ENCODE peak calls at places on chromosomes 4 and X, in nine cellular contexts. One of them, this sample, is unnamed.

GRCh38 chr4:53656421-53656981 is 65.2 kb upstream of the LNX1 start:
- DNase-seq in OCI-LY7: no peak
- DNase-seq in PC-3: peak; percentile 19
- DNase-seq in neural progenitor cell: no peak
- DNase-seq in hepatocyte: no peak
- DNase-seq in MM.1S: no peak
- DNase-seq in GM23338: no peak
- DNase-seq in HCT116: no peak
- DNase-seq in SK-N-SH: no peak
- DNase-seq in this sample: peak; percentile 86

GRCh38 chr4:40086421-40086820 is 29.8 kb downstream of the N4BP2 start:
- DNase-seq in OCI-LY7: no peak
- DNase-seq in PC-3: no peak
- DNase-seq in neural progenitor cell: no peak
- DNase-seq in hepatocyte: no peak
- DNase-seq in MM.1S: no peak
- DNase-seq in GM23338: no peak
- DNase-seq in HCT116: no peak
- DNase-seq in SK-N-SH: no peak
- DNase-seq in this sample: no peak

GRCh38 chr4:122576261-122577188 is 44.3 kb downstream of the IL21 start:
- DNase-seq in OCI-LY7: peak; percentile 35
- DNase-seq in PC-3: peak; percentile 64
- DNase-seq in neural progenitor cell: peak; percentile 45
- DNase-seq in hepatocyte: peak; percentile 59
- DNase-seq in MM.1S: peak; percentile 65
- DNase-seq in GM23338: peak; percentile 75
- DNase-seq in HCT116: peak; percentile 36
- DNase-seq in SK-N-SH: peak; percentile 16
- DNase-seq in this sample: peak; percentile 71

GRCh38 chrX:137051978-137052640 is 18.3 kb upstream of the GPR101 start:
- DNase-seq in OCI-LY7: peak; percentile 71
- DNase-seq in PC-3: peak; percentile 68
- DNase-seq in neural progenitor cell: peak; percentile 77
- DNase-seq in hepatocyte: peak; percentile 70
- DNase-seq in MM.1S: peak; percentile 82
- DNase-seq in GM23338: peak; percentile 70
- DNase-seq in HCT116: peak; percentile 12
- DNase-seq in SK-N-SH: peak; percentile 88
- DNase-seq in this sample: peak; percentile 55

GRCh38 chr4:4859010-4859798 is at the start of gene MSX1:
- DNase-seq in OCI-LY7: peak; percentile 5
- DNase-seq in PC-3: peak; percentile 75
- DNase-seq in neural progenitor cell: peak; percentile 96
- DNase-seq in hepatocyte: peak; percentile 94
- DNase-seq in MM.1S: peak; percentile 89
- DNase-seq in GM23338: peak; percentile 95
- DNase-seq in HCT116: peak; percentile 60
- DNase-seq in SK-N-SH: peak; percentile 91
- DNase-seq in this sample: peak; percentile 96

GRCh38 chr4:785332-786073 is 40.4 kb downstream of the CPLX1 start:
- DNase-seq in OCI-LY7: no peak
- DNase-seq in PC-3: no peak
- DNase-seq in neural progenitor cell: peak; percentile 44
- DNase-seq in hepatocyte: no peak
- DNase-seq in MM.1S: no peak
- DNase-seq in GM23338: peak; percentile 90
- DNase-seq in HCT116: no peak
- DNase-seq in SK-N-SH: no peak
- DNase-seq in this sample: peak; percentile 31

GRCh38 chrX:35919536-35920309 is at the start of gene CFAP47:
- DNase-seq in OCI-LY7: no peak
- DNase-seq in PC-3: peak; percentile 4
- DNase-seq in neural progenitor cell: peak; percentile 86
- DNase-seq in hepatocyte: peak; percentile 73
- DNase-seq in MM.1S: peak; percentile 79
- DNase-seq in GM23338: peak; percentile 78
- DNase-seq in HCT116: no peak
- DNase-seq in SK-N-SH: peak; percentile 25
- DNase-seq in this sample: no peak

GRCh38 chr4:76989391-76990061 is 40.0 kb downstream of the SEPTIN11 start:
- DNase-seq in OCI-LY7: no peak
- DNase-seq in PC-3: no peak
- DNase-seq in neural progenitor cell: no peak
- DNase-seq in hepatocyte: no peak
- DNase-seq in MM.1S: no peak
- DNase-seq in GM23338: no peak
- DNase-seq in HCT116: no peak
- DNase-seq in SK-N-SH: no peak
- DNase-seq in this sample: no peak

GRCh38 chrX:110081320-110081719 is 78.4 kb downstream of the TMEM164 start:
- DNase-seq in OCI-LY7: no peak
- DNase-seq in PC-3: no peak
- DNase-seq in neural progenitor cell: no peak
- DNase-seq in hepatocyte: no peak
- DNase-seq in MM.1S: no peak
- DNase-seq in GM23338: no peak
- DNase-seq in HCT116: no peak
- DNase-seq in SK-N-SH: no peak
- DNase-seq in this sample: no peak

GRCh38 chrX:150929058-150929457 is 30.6 kb upstream of the CD99L2 start:
- DNase-seq in OCI-LY7: no peak
- DNase-seq in PC-3: no peak
- DNase-seq in neural progenitor cell: no peak
- DNase-seq in hepatocyte: no peak
- DNase-seq in MM.1S: no peak
- DNase-seq in GM23338: no peak
- DNase-seq in HCT116: no peak
- DNase-seq in SK-N-SH: no peak
- DNase-seq in this sample: no peak

GRCh38 chr4:186514271-186514950 is 41.0 kb downstream of the MTNR1A start:
- DNase-seq in OCI-LY7: no peak
- DNase-seq in PC-3: peak; percentile 41
- DNase-seq in neural progenitor cell: no peak
- DNase-seq in hepatocyte: no peak
- DNase-seq in MM.1S: no peak
- DNase-seq in GM23338: no peak
- DNase-seq in HCT116: peak; percentile 16
- DNase-seq in SK-N-SH: no peak
- DNase-seq in this sample: no peak

GRCh38 chr4:19905006-19905405 is 346.7 kb upstream of the SLIT2 start:
- DNase-seq in OCI-LY7: no peak
- DNase-seq in PC-3: no peak
- DNase-seq in neural progenitor cell: no peak
- DNase-seq in hepatocyte: no peak
- DNase-seq in MM.1S: no peak
- DNase-seq in GM23338: no peak
- DNase-seq in HCT116: no peak
- DNase-seq in SK-N-SH: no peak
- DNase-seq in this sample: no peak

GRCh38 chrX:40130207-40130606 is 32.4 kb upstream of the BCOR start:
- DNase-seq in OCI-LY7: no peak
- DNase-seq in PC-3: peak; percentile 53
- DNase-seq in neural progenitor cell: no peak
- DNase-seq in hepatocyte: no peak
- DNase-seq in MM.1S: no peak
- DNase-seq in GM23338: no peak
- DNase-seq in HCT116: peak; percentile 37
- DNase-seq in SK-N-SH: no peak
- DNase-seq in this sample: peak; percentile 79

GRCh38 chrX:40131644-40132376 is 34.1 kb upstream of the BCOR start:
- DNase-seq in OCI-LY7: peak; percentile 12
- DNase-seq in PC-3: no peak
- DNase-seq in neural progenitor cell: no peak
- DNase-seq in hepatocyte: no peak
- DNase-seq in MM.1S: no peak
- DNase-seq in GM23338: no peak
- DNase-seq in HCT116: no peak
- DNase-seq in SK-N-SH: no peak
- DNase-seq in this sample: no peak

GRCh38 chrX:40127052-40127451 is 29.3 kb upstream of the BCOR start:
- DNase-seq in OCI-LY7: peak; percentile 92
- DNase-seq in PC-3: no peak
- DNase-seq in neural progenitor cell: no peak
- DNase-seq in hepatocyte: no peak
- DNase-seq in MM.1S: peak; percentile 52
- DNase-seq in GM23338: no peak
- DNase-seq in HCT116: no peak
- DNase-seq in SK-N-SH: no peak
- DNase-seq in this sample: peak; percentile 42

GRCh38 chrX:40132751-40133150 is 35.0 kb upstream of the BCOR start:
- DNase-seq in OCI-LY7: no peak
- DNase-seq in PC-3: peak; percentile 80
- DNase-seq in neural progenitor cell: no peak
- DNase-seq in hepatocyte: peak; percentile 66
- DNase-seq in MM.1S: no peak
- DNase-seq in GM23338: no peak
- DNase-seq in HCT116: peak; percentile 48
- DNase-seq in SK-N-SH: no peak
- DNase-seq in this sample: peak; percentile 89
- TF ChIP-seq EZH2phosphoT487 in OCI-LY7: no peak
- TF ChIP-seq EZH2phosphoT487 in PC-3: no peak
- TF ChIP-seq EZH2phosphoT487 in neural progenitor cell: no peak
- TF ChIP-seq EZH2phosphoT487 in hepatocyte: no peak
- TF ChIP-seq EZH2phosphoT487 in MM.1S: no peak
- TF ChIP-seq EZH2phosphoT487 in GM23338: no peak
- TF ChIP-seq EZH2phosphoT487 in HCT116: no peak
- TF ChIP-seq EZH2phosphoT487 in SK-N-SH: no peak
- TF ChIP-seq EZH2phosphoT487 in this sample: no peak

GRCh38 chrX:3195845-3196244 is 150.6 kb downstream of the MXRA5 start:
- DNase-seq in OCI-LY7: no peak
- DNase-seq in PC-3: no peak
- DNase-seq in neural progenitor cell: no peak
- DNase-seq in hepatocyte: no peak
- DNase-seq in MM.1S: no peak
- DNase-seq in GM23338: no peak
- DNase-seq in HCT116: no peak
- DNase-seq in SK-N-SH: no peak
- DNase-seq in this sample: no peak

GRCh38 chrX:3192835-3193234 is 151.6 kb downstream of the ARSF start:
- DNase-seq in OCI-LY7: no peak
- DNase-seq in PC-3: no peak
- DNase-seq in neural progenitor cell: no peak
- DNase-seq in hepatocyte: no peak
- DNase-seq in MM.1S: no peak
- DNase-seq in GM23338: no peak
- DNase-seq in HCT116: no peak
- DNase-seq in SK-N-SH: no peak
- DNase-seq in this sample: no peak

GRCh38 chrX:3191821-3192220 is 150.6 kb downstream of the ARSF start:
- DNase-seq in OCI-LY7: no peak
- DNase-seq in PC-3: no peak
- DNase-seq in neural progenitor cell: no peak
- DNase-seq in hepatocyte: no peak
- DNase-seq in MM.1S: no peak
- DNase-seq in GM23338: no peak
- DNase-seq in HCT116: no peak
- DNase-seq in SK-N-SH: no peak
- DNase-seq in this sample: peak; percentile 31

DNA sequence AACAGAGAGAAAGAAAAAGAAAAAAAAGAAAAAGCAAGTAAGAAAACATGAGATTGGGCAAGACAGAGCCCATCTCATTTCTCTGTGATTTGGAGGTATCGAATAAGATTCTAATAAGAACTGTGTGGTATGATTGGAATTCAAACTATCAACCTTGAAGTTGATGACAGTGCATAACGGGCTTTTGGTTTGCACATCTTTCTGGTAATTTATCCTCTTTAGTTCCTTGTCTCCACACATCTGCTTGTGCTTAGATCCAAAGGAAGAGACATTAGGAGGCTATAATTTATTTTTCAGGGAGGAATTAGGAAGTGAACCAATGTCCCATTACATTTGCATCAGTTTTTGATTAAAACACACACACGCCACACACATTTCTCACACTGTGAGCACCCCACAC is 149.9 kb downstream of the ARSF start:
- DNase-seq in OCI-LY7: no peak
- DNase-seq in PC-3: no peak
- DNase-seq in neural progenitor cell: no peak
- DNase-seq in hepatocyte: no peak
- DNase-seq in MM.1S: no peak
- DNase-seq in GM23338: no peak
- DNase-seq in HCT116: no peak
- DNase-seq in SK-N-SH: no peak
- DNase-seq in this sample: peak; percentile 33
- H3K4me1 ChIP-seq in OCI-LY7: no peaks in the 10 kb centered on the region
- H3K4me1 ChIP-seq in PC-3: no peaks in the 10 kb centered on the region
- H3K4me1 ChIP-seq in neural progenitor cell: no peaks in the 10 kb centered on the region
- H3K4me1 ChIP-seq in hepatocyte: no peaks in the 10 kb centered on the region
- H3K4me1 ChIP-seq in MM.1S: no peaks in the 10 kb centered on the region
- H3K4me1 ChIP-seq in GM23338: peaks cover 6% of the 10 kb centered on the region
- H3K4me1 ChIP-seq in HCT116: no peaks in the 10 kb centered on the region
- H3K4me1 ChIP-seq in SK-N-SH: no peaks in the 10 kb centered on the region
- H3K4me1 ChIP-seq in this sample: peaks cover 20% of the 10 kb centered on the region

GRCh38 chrX:69293776-69294601 is 128.7 kb upstream of the PJA1 start:
- DNase-seq in OCI-LY7: no peak
- DNase-seq in PC-3: no peak
- DNase-seq in neural progenitor cell: no peak
- DNase-seq in hepatocyte: no peak
- DNase-seq in MM.1S: no peak
- DNase-seq in GM23338: no peak
- DNase-seq in HCT116: no peak
- DNase-seq in SK-N-SH: no peak
- DNase-seq in this sample: no peak
- TF ChIP-seq EZH2phosphoT487 in OCI-LY7: no peak
- TF ChIP-seq EZH2phosphoT487 in PC-3: no peak
- TF ChIP-seq EZH2phosphoT487 in neural progenitor cell: no peak
- TF ChIP-seq EZH2phosphoT487 in hepatocyte: no peak
- TF ChIP-seq EZH2phosphoT487 in MM.1S: no peak
- TF ChIP-seq EZH2phosphoT487 in GM23338: no peak
- TF ChIP-seq EZH2phosphoT487 in HCT116: no peak
- TF ChIP-seq EZH2phosphoT487 in SK-N-SH: no peak
- TF ChIP-seq EZH2phosphoT487 in this sample: no peak

DNA sequence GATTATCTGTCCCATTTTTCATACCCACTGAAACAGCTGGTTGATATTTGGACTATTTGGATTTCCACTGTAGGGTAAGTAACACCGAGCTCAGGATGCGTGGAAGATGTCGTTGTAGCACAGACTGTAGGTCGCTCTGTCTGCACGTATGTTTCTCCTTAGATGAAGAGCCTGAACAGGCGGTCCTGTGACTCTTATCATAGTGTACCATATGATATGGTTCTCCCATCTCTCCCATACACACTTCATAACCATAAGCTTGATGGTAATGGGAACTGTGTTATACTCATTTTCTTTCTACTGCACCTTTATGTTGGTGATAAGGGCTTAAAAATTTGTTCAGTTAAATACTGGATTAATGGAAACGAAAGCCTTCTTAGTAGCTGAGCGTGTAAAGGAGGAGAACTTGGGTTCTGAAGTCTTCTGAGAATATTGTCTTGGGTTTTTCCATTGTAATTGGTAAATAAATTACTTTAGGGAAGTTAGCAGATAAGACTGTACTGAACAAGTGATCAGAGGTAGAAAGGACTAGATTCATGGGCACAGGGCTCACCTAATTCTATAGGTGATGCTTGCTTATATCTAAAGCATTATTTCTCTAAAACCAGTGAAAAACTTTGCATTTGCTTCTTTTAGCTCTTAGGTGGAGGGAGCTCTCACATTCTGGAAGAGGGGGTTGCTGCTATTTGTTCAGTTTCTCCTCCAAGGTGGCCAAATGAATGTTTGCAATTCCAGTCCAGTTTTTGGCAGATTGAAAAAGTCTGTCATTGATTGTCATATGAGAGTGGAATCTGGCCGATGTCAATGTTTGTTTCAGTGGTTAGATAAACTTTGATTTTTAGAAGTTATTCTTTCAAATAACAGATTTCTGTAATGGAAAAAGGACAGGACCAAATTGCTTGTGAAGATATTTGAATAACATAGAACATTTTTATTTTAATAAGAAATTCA is 15.8 kb downstream of the SMAD1 start:
- DNase-seq in OCI-LY7: no peak
- DNase-seq in PC-3: no peak
- DNase-seq in neural progenitor cell: no peak
- DNase-seq in hepatocyte: no peak
- DNase-seq in MM.1S: no peak
- DNase-seq in GM23338: no peak
- DNase-seq in HCT116: no peak
- DNase-seq in SK-N-SH: no peak
- DNase-seq in this sample: no peak
- H3K4me1 ChIP-seq in OCI-LY7: peaks cover 100% of the 10 kb centered on the region
- H3K4me1 ChIP-seq in PC-3: peaks cover 11% of the 10 kb centered on the region
- H3K4me1 ChIP-seq in neural progenitor cell: peaks cover 6% of the 10 kb centered on the region
- H3K4me1 ChIP-seq in hepatocyte: no peaks in the 10 kb centered on the region
- H3K4me1 ChIP-seq in MM.1S: peaks cover 16% of the 10 kb centered on the region
- H3K4me1 ChIP-seq in GM23338: peaks cover 25% of the 10 kb centered on the region
- H3K4me1 ChIP-seq in HCT116: no peaks in the 10 kb centered on the region
- H3K4me1 ChIP-seq in SK-N-SH: no peaks in the 10 kb centered on the region
- H3K4me1 ChIP-seq in this sample: no peaks in the 10 kb centered on the region

This sample was measured in GM23248.